ENCODE peak calls at places on chromosomes 7 and 10, in four cellular contexts. One of them, this sample, is unnamed.

GRCh38 chr7:25519962-25520562 is 291.8 kb upstream of the NPVF start:
- DNase-seq in heart left ventricle: no peak
- DNase-seq in left colon: no peak
- DNase-seq in A172: no peak
- DNase-seq in this sample: no peak

GRCh38 chr7:360454-361100 is 70.6 kb downstream of the FOXL3 start:
- DNase-seq in A172: no peak
- DNase-seq in heart left ventricle: peak
- DNase-seq in left colon: no peak
- DNase-seq in this sample: no peak

GRCh38 chr10:125495386-125495785 is 187.6 kb downstream of the TEX36 start:
- DNase-seq in A172: no peak
- DNase-seq in heart left ventricle: no peak
- DNase-seq in left colon: no peak
- DNase-seq in this sample: no peak

GRCh38 chr7:68689087-68689433 is 909.2 kb upstream of the AUTS2 start:
- DNase-seq in left colon: no peak
- DNase-seq in A172: peak
- DNase-seq in heart left ventricle: no peak
- DNase-seq in this sample: peak

GRCh38 chr7:66216687-66217086 is 11.6 kb downstream of the TPST1 start:
- DNase-seq in A172: no peak
- DNase-seq in heart left ventricle: no peak
- DNase-seq in left colon: no peak
- DNase-seq in this sample: no peak

GRCh38 chr7:106026101-106026500 is 63.0 kb downstream of the CDHR3 start:
- DNase-seq in left colon: no peak
- DNase-seq in A172: no peak
- DNase-seq in heart left ventricle: no peak
- DNase-seq in this sample: no peak

GRCh38 chr7:12212051-12212485 is 974 bp downstream of the TMEM106B start:
- DNase-seq in A172: peak
- DNase-seq in left colon: no peak
- DNase-seq in heart left ventricle: no peak
- DNase-seq in this sample: peak

GRCh38 chr7:47093254-47093798 is 488.6 kb downstream of the TNS3 start:
- DNase-seq in A172: no peak
- DNase-seq in left colon: no peak
- DNase-seq in heart left ventricle: no peak
- DNase-seq in this sample: no peak

GRCh38 chr7:45001826-45002225 is 1.8 kb downstream of the CCM2 start:
- DNase-seq in heart left ventricle: no peak
- DNase-seq in left colon: no peak
- DNase-seq in A172: no peak
- DNase-seq in this sample: no peak

GRCh38 chr7:116984917-116985316 is 31.6 kb downstream of the ST7 start:
- DNase-seq in A172: peak
- DNase-seq in left colon: no peak
- DNase-seq in heart left ventricle: no peak
- DNase-seq in this sample: peak

GRCh38 chr7:82803411-82803810 is 359.3 kb downstream of the PCLO start:
- DNase-seq in left colon: no peak
- DNase-seq in A172: peak
- DNase-seq in heart left ventricle: no peak
- DNase-seq in this sample: no peak

GRCh38 chr7:50941525-50941924 is 158.8 kb upstream of the GRB10 start:
- DNase-seq in A172: no peak
- DNase-seq in heart left ventricle: no peak
- DNase-seq in left colon: no peak
- DNase-seq in this sample: no peak

GRCh38 chr7:101860316-101861222 is 43.1 kb downstream of the CUX1 start:
- DNase-seq in heart left ventricle: no peak
- DNase-seq in A172: no peak
- DNase-seq in left colon: no peak
- DNase-seq in this sample: no peak

GRCh38 chr10:97574374-97575100 is 2.0 kb downstream of the ANKRD2 start:
- DNase-seq in left colon: peak
- DNase-seq in heart left ventricle: peak
- DNase-seq in A172: peak
- DNase-seq in this sample: peak

GRCh38 chr10:58237014-58237830 is 30.5 kb downstream of the IPMK start:
- DNase-seq in A172: peak
- DNase-seq in heart left ventricle: no peak
- DNase-seq in left colon: no peak
- DNase-seq in this sample: peak

GRCh38 chr7:610141-610530 is 90.5 kb upstream of the PDGFA start:
- DNase-seq in A172: no peak
- DNase-seq in heart left ventricle: no peak
- DNase-seq in left colon: no peak
- DNase-seq in this sample: no peak

GRCh38 chr10:94286898-94287297 is 75.8 kb downstream of the NOC3L start:
- DNase-seq in A172: peak
- DNase-seq in left colon: no peak
- DNase-seq in heart left ventricle: no peak
- DNase-seq in this sample: no peak

GRCh38 chr7:47757946-47758371 is 176.0 kb upstream of the TNS3 start:
- DNase-seq in A172: peak
- DNase-seq in left colon: peak
- DNase-seq in heart left ventricle: peak
- DNase-seq in this sample: peak

GRCh38 chr7:148014473-148014872 is 576.1 kb upstream of the C7orf33 start:
- DNase-seq in left colon: no peak
- DNase-seq in heart left ventricle: no peak
- DNase-seq in A172: peak
- DNase-seq in this sample: no peak

GRCh38 chr7:64602518-64602917 is 39.6 kb upstream of the ZNF680 start:
- DNase-seq in A172: no peak
- DNase-seq in heart left ventricle: no peak
- DNase-seq in left colon: no peak
- DNase-seq in this sample: no peak

GRCh38 chr7:108190891-108191290 is 60.7 kb upstream of the LAMB4 start:
- DNase-seq in heart left ventricle: no peak
- DNase-seq in A172: no peak
- DNase-seq in left colon: no peak
- DNase-seq in this sample: no peak

GRCh38 chr7:153475240-153475639 is 577.0 kb upstream of the DPP6 start:
- DNase-seq in left colon: no peak
- DNase-seq in A172: no peak
- DNase-seq in heart left ventricle: no peak
- DNase-seq in this sample: no peak

GRCh38 chr10:72910705-72911104 is 17.2 kb downstream of the OIT3 start:
- DNase-seq in A172: no peak
- DNase-seq in heart left ventricle: no peak
- DNase-seq in left colon: no peak
- DNase-seq in this sample: no peak

GRCh38 chr7:73610105-73610504 is 14.2 kb downstream of the MLXIPL start:
- DNase-seq in heart left ventricle: no peak
- DNase-seq in left colon: no peak
- DNase-seq in A172: no peak
- DNase-seq in this sample: no peak

GRCh38 chr7:155878674-155879073 is 66.4 kb upstream of the SHH start:
- DNase-seq in left colon: no peak
- DNase-seq in heart left ventricle: no peak
- DNase-seq in A172: no peak
- DNase-seq in this sample: no peak

GRCh38 chr10:110676016-110676415 is 31.9 kb downstream of the RBM20 start:
- DNase-seq in A172: no peak
- DNase-seq in left colon: no peak
- DNase-seq in heart left ventricle: no peak
- DNase-seq in this sample: no peak

GRCh38 chr10:31789555-31789954 is 139.1 kb downstream of the ARHGAP12 start:
- DNase-seq in A172: no peak
- DNase-seq in left colon: no peak
- DNase-seq in heart left ventricle: no peak
- DNase-seq in this sample: no peak

GRCh38 chr10:78249690-78250089 is 216.0 kb downstream of the RPS24 start:
- DNase-seq in left colon: no peak
- DNase-seq in heart left ventricle: no peak
- DNase-seq in A172: no peak
- DNase-seq in this sample: no peak

GRCh38 chr7:29955075-29955792 is 34.4 kb downstream of the SCRN1 start:
- DNase-seq in heart left ventricle: no peak
- DNase-seq in left colon: no peak
- DNase-seq in A172: no peak
- DNase-seq in this sample: no peak

This sample was measured in RPMI7951.